ENCODE peak calls at places on chromosome 16, in seven cellular contexts. D is A549, B is ovary, P is transverse colon, K is prostate gland, I is HCT116, R is uterus. Q is an unnamed sample.
A peak's percentile ranks its signal among the peaks of the same experiment; 100 is the strongest.

GRCh38 chr16:56551796-56552738 is 12.8 kb upstream of the MT4 start:
- DNase-seq in D (no peak), B (peak; percentile 22), P (peak; percentile 22), K (peak; percentile 91), I (no peak), R (no peak), Q (no peak)

GRCh38 chr16:59886021-59886420 is 1151.9 kb upstream of the GOT2 start:
- DNase-seq in D (peak; percentile 61), B (no peak), P (no peak), K (peak; percentile 74), I (no peak), R (peak; percentile 19), Q (peak; percentile 57)

GRCh38 chr16:10494343-10495030 is 85.9 kb downstream of the EMP2 start:
- DNase-seq in D (no peak), B (no peak), P (no peak), K (no peak), I (no peak), R (no peak), Q (no peak)

GRCh38 chr16:30813821-30814189 is 26.8 kb upstream of the ZNF629 start:
- DNase-seq in D (no peak), B (no peak), P (no peak), K (no peak), I (no peak), R (no peak), Q (no peak)

GRCh38 chr16:23534868-23535860 is 22.0 kb downstream of the EARS2 start:
- DNase-seq in D (no peak), B (no peak), P (no peak), K (no peak), I (no peak), R (no peak), Q (no peak)

GRCh38 chr16:69199382-69199781 is 12.4 kb downstream of the SNTB2 start:
- DNase-seq in D (peak; percentile 23), B (peak; percentile 30), P (no peak), K (no peak), I (no peak), R (peak; percentile 74), Q (no peak)

GRCh38 chr16:4733211-4733742 is 794 bp downstream of the ANKS3 start:
- DNase-seq in D (no peak), B (no peak), P (no peak), K (no peak), I (no peak), R (no peak), Q (no peak)

GRCh38 chr16:17194190-17194780 is 276.5 kb downstream of the XYLT1 start:
- DNase-seq in D (peak; percentile 16), B (peak; percentile 23), P (peak; percentile 65), K (peak; percentile 14), I (peak; percentile 24), R (peak; percentile 38), Q (peak; percentile 32)

GRCh38 chr16:4382795-4383357 is 11.2 kb downstream of the VASN start:
- DNase-seq in D (no peak), B (no peak), P (no peak), K (no peak), I (no peak), R (no peak), Q (peak; percentile 46)

GRCh38 chr16:66255647-66256046 is 110.8 kb upstream of the CDH5 start:
- DNase-seq in D (no peak), B (no peak), P (no peak), K (no peak), I (no peak), R (no peak), Q (no peak)

GRCh38 chr16:85172465-85173071 is 60.3 kb upstream of the CIBAR2 start:
- DNase-seq in D (peak; percentile 62), B (no peak), P (no peak), K (no peak), I (peak; percentile 65), R (no peak), Q (peak; percentile 69)
- TF ChIP-seq CTCF in D (peak; percentile 9), B (no peak), P (peak; percentile 40), K (peak; percentile 17), I (peak; percentile 73), R (peak; percentile 38), Q (peak; percentile 62)

GRCh38 chr16:74309789-74310781 is 13.5 kb downstream of the PSMD7 start:
- DNase-seq in D (peak; percentile 65), B (no peak), P (no peak), K (peak; percentile 31), I (peak; percentile 41), R (no peak), Q (no peak)

GRCh38 chr16:74305286-74305685 is 8.7 kb downstream of the PSMD7 start:
- DNase-seq in D (no peak), B (no peak), P (no peak), K (no peak), I (no peak), R (no peak), Q (no peak)

GRCh38 chr16:74305978-74306784 is 9.6 kb downstream of the PSMD7 start:
- DNase-seq in D (no peak), B (no peak), P (no peak), K (no peak), I (no peak), R (no peak), Q (no peak)

GRCh38 chr16:74304835-74305176 is 8.2 kb downstream of the PSMD7 start:
- DNase-seq in D (no peak), B (no peak), P (no peak), K (no peak), I (no peak), R (no peak), Q (no peak)

GRCh38 chr16:74307383-74307782 is 10.8 kb downstream of the PSMD7 start:
- DNase-seq in D (no peak), B (no peak), P (no peak), K (no peak), I (no peak), R (no peak), Q (no peak)
- TF ChIP-seq POLR2A in D (no peak), B (no peak), P (no peak), K (no peak), I (no peak), R (no peak), Q (no peak)

GRCh38 chr16:2712063-2712441 is 8.0 kb downstream of the PRSS27 start:
- DNase-seq in D (no peak), B (no peak), P (no peak), K (no peak), I (no peak), R (no peak), Q (no peak)
- H3K4me1 ChIP-seq in D (no peaks in the 10 kb centered on the region), B (peaks cover 1% of the 10 kb centered on the region), P (peaks cover 2% of the 10 kb centered on the region), K (no peaks in the 10 kb centered on the region), I (no peaks in the 10 kb centered on the region), R (no peaks in the 10 kb centered on the region), Q (peaks cover 4% of the 10 kb centered on the region)

GRCh38 chr16:19396555-19397011 is 21.1 kb upstream of the TMC5 start:
- DNase-seq in D (peak; percentile 85), B (no peak), P (peak; percentile 84), K (peak; percentile 87), I (no peak), R (no peak), Q (no peak)

DNA sequence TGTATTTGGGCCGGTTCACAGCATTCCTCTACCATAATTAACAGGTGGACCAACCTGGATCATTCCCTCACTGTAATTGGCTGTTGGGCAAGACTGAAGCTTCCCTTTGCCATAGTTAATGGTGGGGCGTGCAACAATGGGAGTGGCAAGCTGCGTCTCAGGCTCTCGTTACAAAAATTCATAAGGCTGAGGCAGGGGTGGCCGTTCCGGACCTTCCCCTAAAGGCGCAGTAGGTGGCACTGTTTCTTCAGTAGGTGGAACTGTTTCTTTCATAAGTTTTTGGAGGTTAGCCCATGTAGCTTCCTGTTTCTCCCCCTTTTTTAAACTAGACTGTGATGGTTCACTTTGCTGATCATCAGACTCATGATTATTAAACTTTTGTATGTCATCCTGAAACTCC is 17.0 kb upstream of the TMC5 start:
- DNase-seq in D (no peak), B (no peak), P (no peak), K (no peak), I (no peak), R (no peak), Q (no peak)
- TF ChIP-seq CTCF in D (peak; percentile 6), B (no peak), P (no peak), K (no peak), I (peak; percentile 49), R (no peak), Q (no peak)

DNA sequence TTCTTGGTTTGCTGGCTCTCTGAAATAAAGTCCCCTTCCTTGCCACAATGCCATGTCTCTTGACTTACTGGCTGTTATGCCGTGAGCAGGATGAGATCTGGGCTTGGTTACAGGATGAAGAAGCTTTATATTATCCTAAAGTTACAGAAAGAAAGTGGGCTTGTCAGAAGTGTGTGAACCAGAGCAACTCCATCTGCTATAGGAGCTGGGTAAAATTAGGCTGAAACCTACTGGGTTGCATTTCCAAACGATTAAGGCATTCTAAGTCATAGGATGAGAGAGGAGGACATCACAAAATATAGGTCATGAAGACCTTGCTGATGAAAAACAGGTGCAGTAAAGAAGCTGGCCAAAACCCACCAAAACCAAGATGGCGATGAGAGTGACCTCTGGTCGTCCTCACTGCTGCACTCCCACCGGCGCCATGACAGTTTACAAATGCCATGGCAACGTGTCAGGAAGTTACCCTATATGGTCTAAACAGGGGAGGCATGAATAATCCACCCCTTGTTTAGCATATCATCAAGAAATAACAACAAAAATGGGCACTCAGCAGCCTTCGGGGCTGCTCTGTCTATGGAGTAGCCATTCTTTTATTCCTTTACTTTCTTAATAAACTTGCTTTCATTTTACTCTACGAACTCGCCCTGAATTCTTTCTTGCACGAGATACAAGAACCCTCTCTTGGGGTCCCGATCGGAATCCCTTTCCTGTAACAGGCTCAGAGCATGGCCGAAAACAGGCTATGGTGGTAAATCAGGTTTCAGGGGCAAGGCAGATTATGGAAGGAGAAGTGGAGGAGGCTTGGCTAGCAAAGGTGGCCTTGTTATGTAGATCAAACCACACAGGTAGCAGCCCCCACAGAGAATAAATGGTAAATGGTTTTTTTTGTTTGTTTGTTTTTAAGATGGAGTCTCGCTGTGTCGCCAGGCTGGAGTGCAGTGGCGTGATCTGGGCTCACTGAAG is 81.3 kb upstream of the C16orf82 start:
- DNase-seq in D (no peak), B (no peak), P (no peak), K (no peak), I (no peak), R (no peak), Q (no peak)
- TF ChIP-seq POLR2A in D (no peak), B (no peak), P (no peak), K (no peak), I (no peak), R (no peak), Q (no peak)

DNA sequence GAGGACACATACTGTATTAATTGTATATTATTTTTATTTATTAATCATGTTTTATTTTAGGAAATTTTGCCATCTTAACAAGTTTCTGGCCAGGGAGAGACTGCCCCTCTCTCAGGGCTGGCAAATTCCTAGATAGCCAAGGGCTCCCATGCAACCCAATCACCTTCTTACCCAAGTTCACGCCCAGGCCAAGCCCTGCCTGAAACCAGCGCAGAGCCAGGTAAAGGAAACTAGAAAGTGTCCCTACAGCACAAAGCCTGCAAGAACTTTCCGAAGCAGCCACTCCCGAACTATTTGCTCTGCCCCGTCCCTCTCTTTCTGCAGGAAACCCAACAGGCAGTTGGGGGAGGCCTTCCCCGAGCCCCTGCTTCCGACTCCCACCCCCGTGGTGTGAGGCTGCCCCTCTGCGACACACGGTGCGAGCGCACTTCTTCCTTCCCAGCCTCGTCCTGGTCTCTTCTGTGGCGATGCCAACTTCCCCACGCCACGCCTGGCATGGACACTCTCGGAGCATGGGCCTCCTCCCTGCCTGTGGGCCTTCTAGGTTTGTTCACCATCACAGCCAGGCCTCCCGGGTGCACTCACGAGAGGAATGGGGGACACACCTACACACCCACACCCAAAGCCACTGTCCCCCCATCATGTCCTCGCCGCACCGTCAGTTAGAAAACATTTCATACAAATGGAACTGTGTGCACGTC is 100.4 kb downstream of the ZNF778 start:
- DNase-seq in D (no peak), B (no peak), P (peak; percentile 35), K (no peak), I (no peak), R (no peak), Q (peak; percentile 23)
- H3K4me1 ChIP-seq in D (peaks cover 94% of the 10 kb centered on the region), B (peaks cover 37% of the 10 kb centered on the region), P (peaks cover 56% of the 10 kb centered on the region), K (peaks cover 22% of the 10 kb centered on the region), I (peaks cover 89% of the 10 kb centered on the region), R (peaks cover 26% of the 10 kb centered on the region), Q (peaks cover 34% of the 10 kb centered on the region)